ENCODE peak calls at places on chromosomes 7 and 10, in seven cellular contexts. One of them, this sample, is unnamed.

GRCh38 chr10:19958787-19959186 is 142.6 kb downstream of the PLXDC2 start:
- DNase-seq in HepG2: no peak
- DNase-seq in sigmoid colon: no peak
- DNase-seq in GM23338: no peak
- DNase-seq in breast epithelium: no peak
- DNase-seq in stomach: no peak
- DNase-seq in transverse colon: no peak
- DNase-seq in this sample: no peak

GRCh38 chr10:31757831-31758230 is 170.8 kb downstream of the ARHGAP12 start:
- DNase-seq in HepG2: no peak
- DNase-seq in sigmoid colon: peak; percentile 71
- DNase-seq in GM23338: no peak
- DNase-seq in breast epithelium: no peak
- DNase-seq in stomach: no peak
- DNase-seq in transverse colon: no peak
- DNase-seq in this sample: no peak

GRCh38 chr10:103636492-103636891 is 143.0 kb downstream of the NEURL1 start:
- DNase-seq in HepG2: no peak
- DNase-seq in sigmoid colon: no peak
- DNase-seq in GM23338: peak; percentile 73
- DNase-seq in breast epithelium: no peak
- DNase-seq in stomach: no peak
- DNase-seq in transverse colon: no peak
- DNase-seq in this sample: no peak

GRCh38 chr7:147635288-147635687 is 955.3 kb upstream of the C7orf33 start:
- DNase-seq in HepG2: no peak
- DNase-seq in sigmoid colon: no peak
- DNase-seq in GM23338: no peak
- DNase-seq in breast epithelium: no peak
- DNase-seq in stomach: no peak
- DNase-seq in transverse colon: no peak
- DNase-seq in this sample: no peak

GRCh38 chr7:16491148-16491547 is 25.6 kb upstream of the SOSTDC1 start:
- DNase-seq in HepG2: peak; percentile 23
- DNase-seq in sigmoid colon: no peak
- DNase-seq in GM23338: no peak
- DNase-seq in breast epithelium: no peak
- DNase-seq in stomach: no peak
- DNase-seq in transverse colon: no peak
- DNase-seq in this sample: no peak

GRCh38 chr7:103993551-103993950 is 4.1 kb upstream of the RELN start:
- DNase-seq in HepG2: no peak
- DNase-seq in sigmoid colon: no peak
- DNase-seq in GM23338: no peak
- DNase-seq in breast epithelium: no peak
- DNase-seq in stomach: no peak
- DNase-seq in transverse colon: no peak
- DNase-seq in this sample: no peak

GRCh38 chr10:35896011-35896410 is 253.9 kb upstream of the FZD8 start:
- DNase-seq in HepG2: no peak
- DNase-seq in sigmoid colon: no peak
- DNase-seq in GM23338: no peak
- DNase-seq in breast epithelium: no peak
- DNase-seq in stomach: no peak
- DNase-seq in transverse colon: no peak
- DNase-seq in this sample: no peak

GRCh38 chr10:79356104-79356503 is 8.8 kb downstream of the PPIF start:
- DNase-seq in HepG2: no peak
- DNase-seq in sigmoid colon: no peak
- DNase-seq in GM23338: no peak
- DNase-seq in breast epithelium: no peak
- DNase-seq in stomach: no peak
- DNase-seq in transverse colon: no peak
- DNase-seq in this sample: no peak

GRCh38 chr10:18400201-18400910 is 251.0 kb downstream of the NSUN6 start:
- DNase-seq in HepG2: peak; percentile 5
- DNase-seq in sigmoid colon: no peak
- DNase-seq in GM23338: peak; percentile 49
- DNase-seq in breast epithelium: no peak
- DNase-seq in stomach: no peak
- DNase-seq in transverse colon: peak; percentile 88
- DNase-seq in this sample: no peak
- H3K4me3 ChIP-seq in HepG2: no peak overlapping the region
- H3K4me3 ChIP-seq in sigmoid colon: peak overlapping the region; percentile 11
- H3K4me3 ChIP-seq in GM23338: peak overlapping the region; percentile 68
- H3K4me3 ChIP-seq in breast epithelium: no peak overlapping the region
- H3K4me3 ChIP-seq in stomach: peak overlapping the region; percentile 7
- H3K4me3 ChIP-seq in transverse colon: peak overlapping the region; percentile 37
- H3K4me3 ChIP-seq in this sample: peak overlapping the region; percentile 9

GRCh38 chr10:33334839-33335549 is 527 bp upstream of the NRP1 start:
- DNase-seq in HepG2: peak; percentile 36
- DNase-seq in sigmoid colon: peak; percentile 90
- DNase-seq in GM23338: peak; percentile 77
- DNase-seq in breast epithelium: peak; percentile 61
- DNase-seq in stomach: peak; percentile 57
- DNase-seq in transverse colon: peak; percentile 66
- DNase-seq in this sample: no peak

GRCh38 chr10:33337335-33337854 is 2.9 kb upstream of the NRP1 start:
- DNase-seq in HepG2: no peak
- DNase-seq in sigmoid colon: no peak
- DNase-seq in GM23338: no peak
- DNase-seq in breast epithelium: no peak
- DNase-seq in stomach: no peak
- DNase-seq in transverse colon: no peak
- DNase-seq in this sample: no peak

GRCh38 chr10:33336606-33337334 is 2.3 kb upstream of the NRP1 start:
- DNase-seq in HepG2: no peak
- DNase-seq in sigmoid colon: peak; percentile 71
- DNase-seq in GM23338: peak; percentile 65
- DNase-seq in breast epithelium: no peak
- DNase-seq in stomach: no peak
- DNase-seq in transverse colon: peak; percentile 31
- DNase-seq in this sample: no peak

GRCh38 chr10:33335550-33335799 is 1.0 kb upstream of the NRP1 start:
- DNase-seq in HepG2: no peak
- DNase-seq in sigmoid colon: no peak
- DNase-seq in GM23338: peak; percentile 24
- DNase-seq in breast epithelium: no peak
- DNase-seq in stomach: no peak
- DNase-seq in transverse colon: peak; percentile 27
- DNase-seq in this sample: no peak

GRCh38 chr10:33335800-33336605 is 1.5 kb upstream of the NRP1 start:
- DNase-seq in HepG2: no peak
- DNase-seq in sigmoid colon: peak; percentile 84
- DNase-seq in GM23338: peak; percentile 70
- DNase-seq in breast epithelium: peak; percentile 54
- DNase-seq in stomach: peak; percentile 69
- DNase-seq in transverse colon: peak; percentile 69
- DNase-seq in this sample: no peak
- TF ChIP-seq POLR2AphosphoS5 in HepG2: no peak
- TF ChIP-seq POLR2AphosphoS5 in sigmoid colon: peak; percentile 69
- TF ChIP-seq POLR2AphosphoS5 in GM23338: no peak
- TF ChIP-seq POLR2AphosphoS5 in breast epithelium: no peak
- TF ChIP-seq POLR2AphosphoS5 in stomach: no peak
- TF ChIP-seq POLR2AphosphoS5 in transverse colon: no peak
- TF ChIP-seq POLR2AphosphoS5 in this sample: peak; percentile 53

GRCh38 chr7:127252380-127252718 is 392 bp downstream of the GRM8 start:
- DNase-seq in HepG2: no peak
- DNase-seq in sigmoid colon: no peak
- DNase-seq in GM23338: peak; percentile 25
- DNase-seq in breast epithelium: no peak
- DNase-seq in stomach: no peak
- DNase-seq in transverse colon: no peak
- DNase-seq in this sample: no peak

GRCh38 chr7:127250312-127251047 is 2.3 kb downstream of the GRM8 start:
- DNase-seq in HepG2: no peak
- DNase-seq in sigmoid colon: no peak
- DNase-seq in GM23338: no peak
- DNase-seq in breast epithelium: no peak
- DNase-seq in stomach: no peak
- DNase-seq in transverse colon: no peak
- DNase-seq in this sample: no peak

GRCh38 chr7:127251458-127252379 is 1.0 kb downstream of the GRM8 start:
- DNase-seq in HepG2: no peak
- DNase-seq in sigmoid colon: no peak
- DNase-seq in GM23338: peak; percentile 60
- DNase-seq in breast epithelium: no peak
- DNase-seq in stomach: no peak
- DNase-seq in transverse colon: peak; percentile 48
- DNase-seq in this sample: no peak

GRCh38 chr7:127252736-127253288 is at the start of gene GRM8:
- DNase-seq in HepG2: peak; percentile 9
- DNase-seq in sigmoid colon: peak; percentile 72
- DNase-seq in GM23338: peak; percentile 87
- DNase-seq in breast epithelium: no peak
- DNase-seq in stomach: peak; percentile 39
- DNase-seq in transverse colon: peak; percentile 47
- DNase-seq in this sample: no peak

GRCh38 chr7:127251048-127251451 is 1.7 kb downstream of the GRM8 start:
- DNase-seq in HepG2: no peak
- DNase-seq in sigmoid colon: no peak
- DNase-seq in GM23338: peak; percentile 16
- DNase-seq in breast epithelium: no peak
- DNase-seq in stomach: no peak
- DNase-seq in transverse colon: no peak
- DNase-seq in this sample: no peak
- H3K4me3 ChIP-seq in HepG2: no peak overlapping the region
- H3K4me3 ChIP-seq in sigmoid colon: peak overlapping the region; percentile 68
- H3K4me3 ChIP-seq in GM23338: peak overlapping the region; percentile 95
- H3K4me3 ChIP-seq in breast epithelium: no peak overlapping the region
- H3K4me3 ChIP-seq in stomach: peak overlapping the region; percentile 60
- H3K4me3 ChIP-seq in transverse colon: peak overlapping the region; percentile 57
- H3K4me3 ChIP-seq in this sample: peak overlapping the region; percentile 70

GRCh38 chr7:2607122-2607912 is 24.5 kb upstream of the TTYH3 start:
- DNase-seq in HepG2: no peak
- DNase-seq in sigmoid colon: peak; percentile 82
- DNase-seq in GM23338: no peak
- DNase-seq in breast epithelium: no peak
- DNase-seq in stomach: no peak
- DNase-seq in transverse colon: peak; percentile 67
- DNase-seq in this sample: no peak
- TF ChIP-seq POLR2AphosphoS5 in HepG2: no peak
- TF ChIP-seq POLR2AphosphoS5 in sigmoid colon: peak; percentile 47
- TF ChIP-seq POLR2AphosphoS5 in GM23338: no peak
- TF ChIP-seq POLR2AphosphoS5 in breast epithelium: peak; percentile 51
- TF ChIP-seq POLR2AphosphoS5 in stomach: no peak
- TF ChIP-seq POLR2AphosphoS5 in transverse colon: no peak
- TF ChIP-seq POLR2AphosphoS5 in this sample: peak; percentile 72

GRCh38 chr7:48839108-48839507 is 85.2 kb upstream of the CDC14C start:
- DNase-seq in HepG2: no peak
- DNase-seq in sigmoid colon: no peak
- DNase-seq in GM23338: no peak
- DNase-seq in breast epithelium: no peak
- DNase-seq in stomach: no peak
- DNase-seq in transverse colon: no peak
- DNase-seq in this sample: no peak
- H3K4me3 ChIP-seq in HepG2: no peak overlapping the region
- H3K4me3 ChIP-seq in sigmoid colon: no peak overlapping the region
- H3K4me3 ChIP-seq in GM23338: no peak overlapping the region
- H3K4me3 ChIP-seq in breast epithelium: no peak overlapping the region
- H3K4me3 ChIP-seq in stomach: no peak overlapping the region
- H3K4me3 ChIP-seq in transverse colon: no peak overlapping the region
- H3K4me3 ChIP-seq in this sample: no peak overlapping the region

GRCh38 chr10:109877546-109877945 is 45.8 kb downstream of the XPNPEP1 start:
- DNase-seq in HepG2: no peak
- DNase-seq in sigmoid colon: no peak
- DNase-seq in GM23338: no peak
- DNase-seq in breast epithelium: no peak
- DNase-seq in stomach: peak; percentile 16
- DNase-seq in transverse colon: no peak
- DNase-seq in this sample: peak; percentile 22

GRCh38 chr10:109875828-109876821 is 47.2 kb downstream of the XPNPEP1 start:
- DNase-seq in HepG2: no peak
- DNase-seq in sigmoid colon: no peak
- DNase-seq in GM23338: no peak
- DNase-seq in breast epithelium: no peak
- DNase-seq in stomach: peak; percentile 1
- DNase-seq in transverse colon: no peak
- DNase-seq in this sample: peak; percentile 70

GRCh38 chr10:109871476-109871875 is 51.8 kb downstream of the XPNPEP1 start:
- DNase-seq in HepG2: no peak
- DNase-seq in sigmoid colon: no peak
- DNase-seq in GM23338: no peak
- DNase-seq in breast epithelium: no peak
- DNase-seq in stomach: peak; percentile 20
- DNase-seq in transverse colon: no peak
- DNase-seq in this sample: peak; percentile 58

GRCh38 chr10:109880886-109881467 is 42.3 kb downstream of the XPNPEP1 start:
- DNase-seq in HepG2: no peak
- DNase-seq in sigmoid colon: no peak
- DNase-seq in GM23338: no peak
- DNase-seq in breast epithelium: no peak
- DNase-seq in stomach: no peak
- DNase-seq in transverse colon: no peak
- DNase-seq in this sample: peak; percentile 72

GRCh38 chr10:109875151-109875568 is 48.2 kb downstream of the XPNPEP1 start:
- DNase-seq in HepG2: no peak
- DNase-seq in sigmoid colon: peak; percentile 73
- DNase-seq in GM23338: no peak
- DNase-seq in breast epithelium: no peak
- DNase-seq in stomach: peak; percentile 20
- DNase-seq in transverse colon: no peak
- DNase-seq in this sample: no peak
- TF ChIP-seq POLR2AphosphoS5 in HepG2: no peak
- TF ChIP-seq POLR2AphosphoS5 in sigmoid colon: peak; percentile 75
- TF ChIP-seq POLR2AphosphoS5 in GM23338: no peak
- TF ChIP-seq POLR2AphosphoS5 in breast epithelium: no peak
- TF ChIP-seq POLR2AphosphoS5 in stomach: no peak
- TF ChIP-seq POLR2AphosphoS5 in transverse colon: no peak
- TF ChIP-seq POLR2AphosphoS5 in this sample: no peak

GRCh38 chr7:2019693-2020511 is 212.8 kb downstream of the MAD1L1 start:
- DNase-seq in HepG2: no peak
- DNase-seq in sigmoid colon: peak; percentile 78
- DNase-seq in GM23338: no peak
- DNase-seq in breast epithelium: no peak
- DNase-seq in stomach: no peak
- DNase-seq in transverse colon: peak; percentile 41
- DNase-seq in this sample: no peak
- H3K4me3 ChIP-seq in HepG2: no peak overlapping the region
- H3K4me3 ChIP-seq in sigmoid colon: peak overlapping the region; percentile 14
- H3K4me3 ChIP-seq in GM23338: no peak overlapping the region
- H3K4me3 ChIP-seq in breast epithelium: peak overlapping the region; percentile 25
- H3K4me3 ChIP-seq in stomach: no peak overlapping the region
- H3K4me3 ChIP-seq in transverse colon: no peak overlapping the region
- H3K4me3 ChIP-seq in this sample: peak overlapping the region; percentile 37

This sample was measured in vagina.